ENCODE peak calls at places on chromosomes 1 and 21, in nine cellular contexts. G, Z, E, P, Q, Y, N, V and X are unnamed samples.

GRCh38 chr1:193115629-193116227 is 6.1 kb upstream of the CDC73 start:
- DNase-seq in G (peak), V (peak), Q (peak), N (no peak), Y (no peak), E (peak), P (peak), Z (no peak), X (no peak)

GRCh38 chr1:2290595-2291510 is 62.7 kb downstream of the SKI start:
- DNase-seq in Z (peak), N (peak), E (peak), P (no peak), G (no peak), V (peak), Y (no peak), Q (peak), X (no peak)

GRCh38 chr1:25098717-25099116 is 133.6 kb downstream of the SYF2 start:
- DNase-seq in N (no peak), G (peak), Q (no peak), V (no peak), Y (no peak), Z (no peak), P (no peak), E (no peak), X (no peak)

GRCh38 chr1:179798864-179799516 is 55.9 kb downstream of the FAM163A start:
- DNase-seq in Z (no peak), E (peak), V (no peak), P (no peak), G (no peak), N (no peak), Q (no peak), Y (no peak), X (no peak)

GRCh38 chr1:75083848-75084514 is 50.2 kb upstream of the LHX8 start:
- DNase-seq in Q (no peak), Z (no peak), E (no peak), Y (no peak), N (no peak), G (no peak), P (no peak), V (no peak), X (no peak)

GRCh38 chr1:119331915-119332314 is 36.7 kb upstream of the HAO2 start:
- DNase-seq in G (no peak), E (no peak), Y (no peak), P (no peak), Z (no peak), V (no peak), Q (no peak), N (no peak), X (no peak)

GRCh38 chr1:11982010-11982392 is 1.8 kb downstream of the MFN2 start:
- DNase-seq in E (no peak), P (no peak), Q (peak), G (no peak), Y (no peak), N (no peak), Z (no peak), V (no peak), X (no peak)

GRCh38 chr1:978835-979743 is 2.8 kb downstream of the PERM1 start:
- DNase-seq in Z (no peak), G (no peak), Y (no peak), E (peak), N (no peak), Q (no peak), P (no peak), V (no peak), X (no peak)

GRCh38 chr21:27572681-27573080 is 605.8 kb upstream of the ADAMTS5 start:
- DNase-seq in P (no peak), N (no peak), V (peak), G (peak), Y (no peak), Q (peak), Z (no peak), E (no peak), X (no peak)

GRCh38 chr21:36946949-36947371 is 19.5 kb downstream of the HLCS start:
- DNase-seq in Z (no peak), Q (no peak), V (peak), N (no peak), Y (no peak), G (no peak), E (no peak), P (no peak), X (no peak)

GRCh38 chr1:227273557-227273956 is 44.7 kb downstream of the CDC42BPA start:
- DNase-seq in G (peak), Q (peak), Z (no peak), E (no peak), Y (no peak), N (no peak), P (no peak), V (peak), X (no peak)

GRCh38 chr1:199243423-199244061 is 604.7 kb downstream of the PTPRC start:
- DNase-seq in Z (peak), E (no peak), V (peak), G (peak), Y (peak), Q (peak), P (peak), N (no peak), X (no peak)

GRCh38 chr1:26019641-26020315 is 1.8 kb upstream of the EXTL1 start:
- DNase-seq in E (no peak), Z (no peak), N (no peak), Q (no peak), P (no peak), V (peak), Y (no peak), G (no peak), X (no peak)

GRCh38 chr1:117683571-117684285 is 77.9 kb downstream of the TENT5C start:
- DNase-seq in E (no peak), N (no peak), Q (no peak), Y (no peak), Z (no peak), G (no peak), V (peak), P (no peak), X (no peak)

GRCh38 chr1:214427871-214428277 is 123.5 kb downstream of the PTPN14 start:
- DNase-seq in G (peak), E (no peak), Y (no peak), Z (peak), Q (peak), V (peak), P (no peak), N (no peak), X (no peak)

GRCh38 chr1:232029297-232029696 is 402.7 kb downstream of the DISC1 start:
- DNase-seq in N (no peak), Z (no peak), V (no peak), Y (no peak), E (no peak), P (no peak), G (no peak), Q (no peak), X (no peak)

GRCh38 chr1:66723985-66724384 is 28.3 kb upstream of the DYNLT5 start:
- DNase-seq in N (no peak), Q (no peak), V (no peak), Y (no peak), G (no peak), P (no peak), E (no peak), Z (no peak), X (no peak)

GRCh38 chr1:207670997-207671396 is 26.1 kb downstream of the CR1L start:
- DNase-seq in G (no peak), E (no peak), Q (no peak), N (no peak), Z (no peak), V (no peak), Y (no peak), P (no peak), X (no peak)

GRCh38 chr21:41955516-41955915 is 1.7 kb upstream of the C2CD2 start:
- DNase-seq in N (no peak), Y (no peak), V (no peak), E (no peak), Z (no peak), P (no peak), Q (no peak), G (peak), X (no peak)

GRCh38 chr1:72636636-72637035 is 354.3 kb upstream of the NEGR1 start:
- DNase-seq in Q (peak), V (peak), N (no peak), E (no peak), P (no peak), G (no peak), Y (no peak), Z (no peak), X (peak)

GRCh38 chr1:202807926-202808757 is at the start of gene KDM5B:
- DNase-seq in G (peak), P (peak), Q (peak), N (no peak), V (peak), Z (peak), Y (peak), E (peak), X (no peak)

GRCh38 chr1:175511496-175511895 is 231.9 kb downstream of the TNR start:
- DNase-seq in G (no peak), Z (no peak), E (no peak), V (no peak), N (no peak), Y (no peak), P (no peak), Q (no peak), X (no peak)

GRCh38 chr1:62235576-62235975 is 40.9 kb downstream of the L1TD1 start:
- DNase-seq in V (no peak), Y (no peak), P (no peak), N (no peak), Q (no peak), Z (no peak), G (no peak), E (no peak), X (no peak)

GRCh38 chr1:58434181-58434580 is 112.3 kb downstream of the OMA1 start:
- DNase-seq in V (no peak), Q (no peak), P (no peak), E (no peak), G (no peak), Y (no peak), N (no peak), Z (no peak), X (no peak)

GRCh38 chr21:35232545-35233176 is 183.6 kb upstream of the RUNX1 start:
- DNase-seq in N (no peak), Y (no peak), E (no peak), Z (no peak), P (no peak), Q (peak), G (peak), V (peak), X (no peak)

GRCh38 chr1:222077191-222077590 is 335.3 kb upstream of the DUSP10 start:
- DNase-seq in V (no peak), G (no peak), Q (no peak), Y (no peak), Z (no peak), P (no peak), E (no peak), N (no peak), X (no peak)

GRCh38 chr1:16617778-16618580 is 4.6 kb upstream of the NBPF1 start:
- DNase-seq in Q (no peak), E (no peak), V (no peak), N (no peak), P (no peak), Z (peak), G (no peak), Y (no peak), X (no peak)

GRCh38 chr1:94154989-94155388 is 34.0 kb upstream of the ABCA4 start:
- DNase-seq in Q (peak), Z (no peak), P (no peak), V (peak), E (no peak), Y (no peak), N (no peak), G (no peak), X (no peak)

GRCh38 chr1:205232122-205232820 is 4.5 kb downstream of the TMCC2 start:
- DNase-seq in Y (no peak), E (no peak), G (no peak), Z (no peak), N (no peak), P (no peak), V (no peak), Q (no peak), X (no peak)

GRCh38 chr1:39141925-39142324 is 62.6 kb upstream of the MACF1 start:
- DNase-seq in G (peak), Z (no peak), E (no peak), V (peak), N (no peak), P (no peak), Y (no peak), Q (peak), X (no peak)

GRCh38 chr1:231236131-231236571 is 4.9 kb upstream of the GNPAT start:
- DNase-seq in Q (no peak), N (no peak), Z (no peak), Y (no peak), V (no peak), G (peak), E (no peak), P (no peak), X (no peak)

GRCh38 chr1:183291802-183292515 is 105.9 kb downstream of the LAMC2 start:
- DNase-seq in V (peak), G (no peak), Y (no peak), E (no peak), Z (no peak), N (no peak), Q (peak), P (no peak), X (no peak)